ENCODE peak calls at places on chromosomes 4 and X, in four cellular contexts. N is K562, E is endothelial cell of umbilical vein, G is IMR-90. R is an unnamed sample. For H3K9me1, the result is how much of the 10 kb centered on the place peaks cover.

GRCh38 chr4:146520894-146521542 is 722 bp downstream of the SLC10A7 start:
- DNase-seq in N (peak), E (peak), G (peak), R (no peak)

GRCh38 chrX:116198810-116199209 is 28.3 kb downstream of the AGTR2 start:
- DNase-seq in N (no peak), E (no peak), G (no peak), R (no peak)

GRCh38 chrX:127030011-127030738 is 210.6 kb downstream of the PRR32 start:
- DNase-seq in N (no peak), E (no peak), G (no peak), R (no peak)

GRCh38 chrX:104343408-104344129 is 88.8 kb upstream of the ESX1 start:
- DNase-seq in N (peak), E (peak), G (peak), R (no peak)

GRCh38 chrX:15749642-15750610 is 11.9 kb downstream of the CA5B start:
- DNase-seq in N (no peak), E (peak), G (peak), R (no peak)

GRCh38 chrX:14030248-14030592 is 528 bp upstream of the GEMIN8 start:
- DNase-seq in N (peak), E (peak), G (peak), R (no peak)

GRCh38 chrX:1466232-1466661 is 13.5 kb upstream of the ASMTL start:
- DNase-seq in N (no peak), E (no peak), G (no peak), R (no peak)

GRCh38 chr4:174154455-174154854 is 129.0 kb downstream of the FBXO8 start:
- DNase-seq in N (peak), E (peak), G (peak), R (no peak)

GRCh38 chr4:61500883-61501282 is 300.8 kb downstream of the ADGRL3 start:
- DNase-seq in N (no peak), E (no peak), G (no peak), R (no peak)

GRCh38 chrX:275967-276587 is 5.1 kb upstream of the PLCXD1 start:
- DNase-seq in N (peak), E (no peak), G (peak), R (peak)

GRCh38 chr4:41400296-41400695 is 137.7 kb upstream of the LIMCH1 start:
- DNase-seq in N (no peak), E (no peak), G (no peak), R (no peak)

GRCh38 chr4:150569384-150569987 is 12.5 kb upstream of the MAB21L2 start:
- DNase-seq in N (peak), E (no peak), G (peak), R (no peak)

GRCh38 chr4:172547724-172548123 is 620.9 kb upstream of the GALNT7 start:
- DNase-seq in N (no peak), E (no peak), G (no peak), R (no peak)

GRCh38 chr4:15188581-15189539 is 186.6 kb downstream of the CPEB2 start:
- DNase-seq in N (no peak), E (no peak), G (no peak), R (no peak)

GRCh38 chrX:630007-630921 is at the start of gene SHOX:
- DNase-seq in N (no peak), E (no peak), G (no peak), R (no peak)

GRCh38 chr4:62528874-62529273 is 1328.7 kb downstream of the ADGRL3 start:
- DNase-seq in N (no peak), E (no peak), G (no peak), R (no peak)
- TF ChIP-seq CTCF in N (no peak), E (no peak), G (no peak), R (no peak)

GRCh38 chr4:44256414-44256813 is 192.2 kb downstream of the KCTD8 start:
- DNase-seq in N (no peak), E (no peak), G (no peak), R (no peak)
- H3K9me1 ChIP-seq in N (under half), E (under half), G (under half), R (under half)

GRCh38 chr4:7167706-7168105 is 24.6 kb upstream of the SORCS2 start:
- DNase-seq in N (no peak), E (no peak), G (no peak), R (no peak)

GRCh38 chr4:7170012-7170411 is 22.3 kb upstream of the SORCS2 start:
- DNase-seq in N (no peak), E (no peak), G (no peak), R (no peak)

GRCh38 chr4:7166981-7167700 is 25.2 kb upstream of the SORCS2 start:
- DNase-seq in N (no peak), E (no peak), G (no peak), R (no peak)

GRCh38 chr4:7168106-7168505 is 24.2 kb upstream of the SORCS2 start:
- DNase-seq in N (no peak), E (no peak), G (no peak), R (no peak)

DNA sequence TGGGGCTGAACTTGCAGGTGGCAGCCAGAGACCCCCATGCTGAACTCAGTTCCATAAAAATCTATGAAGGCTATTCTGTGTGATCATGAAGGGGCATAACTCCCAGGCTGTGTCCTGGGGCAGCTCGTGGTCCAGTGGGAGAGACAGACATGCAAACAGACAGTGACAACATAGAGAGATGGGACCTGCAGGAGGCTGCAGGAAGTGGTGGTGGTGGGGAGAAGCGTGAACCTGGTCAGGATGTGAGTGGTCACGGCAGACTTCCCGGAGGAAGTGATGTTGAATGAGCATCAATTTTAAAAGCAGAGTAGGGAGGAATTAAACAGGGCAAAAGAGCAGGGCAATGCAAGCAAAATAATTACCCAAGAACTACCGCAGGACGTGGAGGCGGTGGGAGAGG is 23.2 kb upstream of the SORCS2 start:
- DNase-seq in N (no peak), E (no peak), G (no peak), R (no peak)
- H3K4me2 ChIP-seq in N (no peak), E (no peak), G (no peak), R (no peak)

DNA sequence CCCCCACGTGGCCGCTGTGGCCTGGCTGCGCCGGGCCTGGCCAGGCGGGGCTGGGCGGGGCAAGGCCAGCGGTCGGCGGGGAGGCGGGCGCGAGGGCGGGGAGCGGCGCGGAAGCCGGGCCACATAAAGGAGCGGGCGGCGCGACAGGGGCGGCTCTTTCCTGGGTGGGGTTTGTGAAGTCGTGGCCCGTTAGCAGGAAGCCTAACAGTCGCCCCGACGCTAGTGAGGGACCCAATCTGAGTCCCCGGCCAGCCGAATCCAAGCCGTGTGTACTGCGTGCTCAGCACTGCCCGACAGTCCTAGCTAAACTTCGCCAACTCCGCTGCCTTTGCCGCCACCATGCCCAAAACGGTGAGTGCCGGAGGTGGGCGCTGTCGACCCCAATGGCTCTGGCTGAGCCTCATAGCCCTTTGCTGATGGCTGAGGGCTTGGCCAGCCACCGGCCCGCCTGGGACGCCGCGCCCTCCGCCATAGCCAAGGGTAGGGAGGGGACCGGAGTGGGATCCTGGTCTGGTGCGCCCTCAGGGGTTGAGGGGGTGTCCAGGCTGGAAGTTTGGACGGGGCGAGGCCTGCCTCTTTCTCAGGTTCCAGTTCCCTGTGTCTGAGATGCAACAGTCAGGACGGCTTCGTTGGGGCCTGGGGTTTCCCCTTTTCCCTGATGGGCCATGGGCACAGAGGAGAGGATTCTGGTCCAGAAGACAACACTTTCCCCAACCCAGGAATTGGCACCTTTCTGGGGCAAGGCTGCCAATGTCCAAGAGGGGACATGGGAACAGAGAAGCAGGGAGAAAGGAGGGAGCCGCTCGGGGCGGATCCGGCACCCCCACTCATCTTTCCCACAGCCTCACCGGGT is at the start of gene MSN:
- DNase-seq in N (peak), E (peak), G (peak), R (no peak)
- TF ChIP-seq CTCF in N (peak), E (no peak), G (no peak), R (no peak)

GRCh38 chr4:2484993-2485392 is 16.1 kb downstream of the RNF4 start:
- DNase-seq in N (no peak), E (peak), G (no peak), R (no peak)
- H3K9me1 ChIP-seq in N (under half), E (under half), G (half or more), R (under half)

DNA sequence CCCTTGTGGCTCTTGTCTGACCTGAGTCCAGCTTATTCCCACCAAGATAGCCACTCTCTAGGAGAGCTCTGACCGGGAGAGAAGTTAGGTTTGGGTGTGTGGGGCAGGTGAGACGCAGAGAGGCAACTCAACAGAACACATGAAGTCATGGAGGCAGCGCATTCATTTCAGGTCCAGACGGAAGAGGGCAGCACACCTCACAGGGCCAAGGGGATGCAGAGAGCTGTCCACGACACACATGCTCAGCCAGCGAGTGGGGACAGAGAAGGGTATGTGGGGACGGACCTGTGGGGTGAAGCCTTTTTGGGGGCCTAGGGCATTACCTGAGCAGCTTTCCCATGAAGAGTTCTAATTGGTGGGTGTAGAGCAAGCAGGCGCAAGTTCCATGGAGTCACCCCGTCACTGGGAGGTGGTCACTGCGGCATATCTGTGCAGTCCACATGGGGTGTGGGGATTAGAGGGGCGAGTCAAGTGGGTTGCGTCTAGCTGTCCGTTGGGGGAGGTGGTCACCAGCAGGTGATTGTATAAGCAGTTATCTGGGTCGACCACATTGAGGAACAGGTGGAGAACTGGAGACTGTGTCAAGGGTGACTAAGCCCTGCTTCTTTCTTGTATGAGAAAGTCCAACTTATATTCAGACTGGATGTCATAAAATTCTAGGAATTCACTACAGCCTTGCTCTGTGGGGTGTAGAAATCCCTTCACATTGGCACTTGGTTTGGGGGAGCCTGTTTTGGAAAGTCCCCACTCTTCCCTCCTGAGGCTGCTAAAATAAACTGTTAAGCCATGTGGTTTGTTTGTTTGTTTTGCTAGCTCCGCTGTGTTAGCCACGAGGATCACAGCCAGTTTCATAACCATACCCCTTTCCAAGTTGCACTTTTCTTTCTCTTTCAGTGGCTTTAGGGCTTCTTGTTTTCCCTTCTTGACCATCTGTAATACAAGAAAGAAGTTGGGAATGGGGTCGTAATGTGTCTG is 24.5 kb upstream of the UXT start:
- DNase-seq in N (peak), E (no peak), G (no peak), R (no peak)
- H3K4me2 ChIP-seq in N (peak), E (no peak), G (no peak), R (no peak)

GRCh38 chr4:100907465-100908454 is 389.9 kb upstream of the EMCN start:
- DNase-seq in N (no peak), E (peak), G (peak), R (no peak)
- TF ChIP-seq CTCF in N (no peak), E (peak), G (peak), R (peak)

DNA sequence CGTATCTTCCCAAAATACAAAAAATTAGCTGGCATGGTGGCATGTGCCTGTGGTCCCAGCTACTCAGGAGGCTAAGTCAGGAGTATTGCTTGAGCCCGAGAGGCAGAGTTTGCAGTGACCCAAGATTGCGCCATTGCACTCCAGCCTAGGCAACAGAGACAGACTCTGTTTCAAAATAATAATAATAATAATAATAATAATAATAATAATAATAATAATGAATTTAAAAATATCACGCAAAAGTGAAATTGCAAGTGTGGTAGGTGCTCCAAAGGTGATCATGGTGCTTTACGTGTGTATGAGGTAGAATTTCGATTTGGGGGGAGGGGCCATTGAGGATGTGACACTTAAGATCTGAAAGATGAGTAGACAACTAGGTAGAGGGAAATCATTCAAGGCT is 4.9 kb upstream of the HPSE start:
- DNase-seq in N (no peak), E (no peak), G (no peak), R (no peak)
- H3K9me1 ChIP-seq in N (under half), E (under half), G (under half), R (under half)

R was measured in keratinocyte.